ENCODE peak calls at places on chromosomes 7 and 10, in eight cellular contexts. C is HFFc6; I is OCI-LY7; K is NCI-H2227 treated with DMSO at 0.1 percent for 48 hours; G is stimulated activated CD4-positive, alpha-beta T cell treated with anti-CD3 and anti-CD28 coated beads, Interleukin-2, amount 100 ng/mL, for 48 hours; T is ELR; R is H9; B is SJSA1. J is an unnamed sample.

GRCh38 chr7:112400141-112400540 is 50.1 kb upstream of the IFRD1 start:
- DNase-seq in R (no peak), K (no peak), C (peak; percentile 64), G (no peak), B (no peak), T (peak; percentile 85), I (no peak), J (peak; percentile 87)

GRCh38 chr10:101066146-101066889 is 4.5 kb downstream of the KAZALD1 start:
- DNase-seq in G (peak; percentile 31), C (peak; percentile 67), K (peak; percentile 29), B (peak; percentile 84), I (peak; percentile 71), T (peak; percentile 82), R (peak; percentile 74), J (peak; percentile 93)

GRCh38 chr10:15122477-15123030 is 25.4 kb downstream of the RPP38 start:
- DNase-seq in C (no peak), T (no peak), B (no peak), R (no peak), I (no peak), K (no peak), G (no peak), J (no peak)

GRCh38 chr10:104035107-104035816 is 50.4 kb downstream of the COL17A1 start:
- DNase-seq in T (no peak), B (no peak), G (no peak), K (no peak), R (no peak), I (no peak), C (no peak), J (no peak)

GRCh38 chr10:99661370-99661749 is 2.1 kb downstream of the ENTPD7 start:
- DNase-seq in K (no peak), T (peak; percentile 98), I (no peak), C (peak; percentile 88), B (peak; percentile 47), G (no peak), R (no peak), J (peak; percentile 97)

GRCh38 chr7:155802291-155802690 is 10.0 kb downstream of the SHH start:
- DNase-seq in C (no peak), G (no peak), B (no peak), R (no peak), I (no peak), K (no peak), T (no peak), J (no peak)

GRCh38 chr10:127802532-127803055 is 65.6 kb downstream of the FOXI2 start:
- DNase-seq in R (no peak), T (no peak), K (no peak), G (no peak), C (no peak), I (no peak), B (no peak), J (peak; percentile 3)

GRCh38 chr10:99435986-99436633 is 5.7 kb upstream of the GOT1 start:
- DNase-seq in R (no peak), C (peak; percentile 61), G (no peak), T (peak; percentile 69), B (peak; percentile 47), K (peak; percentile 8), I (peak; percentile 61), J (peak; percentile 66)

GRCh38 chr7:128322040-128322643 is 21.6 kb downstream of the RBM28 start:
- DNase-seq in R (no peak), T (peak; percentile 53), B (peak; percentile 10), K (peak; percentile 42), G (no peak), C (peak; percentile 45), I (peak; percentile 41), J (peak; percentile 78)

GRCh38 chr7:156478486-156478885 is 162.1 kb upstream of the RNF32 start:
- DNase-seq in R (no peak), B (no peak), C (no peak), I (no peak), T (no peak), K (no peak), G (no peak), J (no peak)

GRCh38 chr7:155198901-155199845 is 98.5 kb upstream of the INSIG1 start:
- DNase-seq in G (peak; percentile 31), B (no peak), K (no peak), I (no peak), R (no peak), T (peak; percentile 86), C (peak; percentile 37), J (peak; percentile 62)

GRCh38 chr7:43479042-43479441 is 103.9 kb upstream of the STK17A start:
- DNase-seq in C (no peak), I (peak; percentile 16), G (no peak), B (no peak), K (no peak), R (no peak), T (peak; percentile 45), J (no peak)

GRCh38 chr7:17907014-17907413 is 33.3 kb downstream of the SNX13 start:
- DNase-seq in B (no peak), K (no peak), I (no peak), T (peak; percentile 47), C (peak; percentile 3), G (no peak), R (no peak), J (peak; percentile 18)

GRCh38 chr7:155166673-155167370 is 96.7 kb downstream of the HTR5A start:
- DNase-seq in K (no peak), G (no peak), T (peak; percentile 98), C (peak; percentile 88), B (peak; percentile 72), R (no peak), I (peak; percentile 30), J (peak; percentile 48)

GRCh38 chr7:118087121-118087520 is 96.8 kb upstream of the LSM8 start:
- DNase-seq in K (no peak), C (no peak), T (no peak), R (no peak), G (no peak), I (no peak), B (no peak), J (no peak)

GRCh38 chr10:58951087-58951486 is 225.4 kb upstream of the PHYHIPL start:
- DNase-seq in K (no peak), C (no peak), R (no peak), T (no peak), B (no peak), G (no peak), I (no peak), J (no peak)

GRCh38 chr7:25752967-25753791 is 398.8 kb upstream of the NFE2L3 start:
- DNase-seq in B (no peak), K (no peak), G (no peak), T (no peak), C (no peak), I (no peak), R (peak; percentile 51), J (no peak)

GRCh38 chr10:94018107-94018506 is 24.4 kb downstream of the PLCE1 start:
- DNase-seq in R (no peak), T (no peak), B (no peak), G (no peak), K (no peak), I (no peak), C (no peak), J (no peak)

GRCh38 chr10:128140425-128140824 is 14.2 kb upstream of the MKI67 start:
- DNase-seq in I (no peak), C (no peak), B (no peak), K (peak; percentile 27), G (no peak), T (no peak), R (no peak), J (no peak)

GRCh38 chr10:47058303-47058702 is 147.1 kb downstream of the PTPN20 start:
- DNase-seq in R (no peak), G (no peak), B (no peak), C (no peak), I (no peak), T (no peak), K (no peak), J (no peak)

GRCh38 chr7:106260136-106260561 is 24.6 kb downstream of the NAMPT start:
- DNase-seq in K (no peak), C (no peak), T (no peak), B (no peak), R (no peak), I (no peak), G (no peak), J (peak; percentile 32)

GRCh38 chr10:59234814-59235429 is 58.5 kb downstream of the PHYHIPL start:
- DNase-seq in B (peak; percentile 15), R (no peak), I (peak; percentile 16), T (peak; percentile 42), K (peak; percentile 20), G (peak; percentile 0), C (peak; percentile 36), J (peak; percentile 72)

GRCh38 chr7:27156508-27156898 is at the start of gene HOXA7:
- DNase-seq in C (peak; percentile 82), R (peak; percentile 80), K (peak; percentile 27), I (peak; percentile 48), B (no peak), T (peak; percentile 87), G (no peak), J (peak; percentile 91)

GRCh38 chr10:43781480-43782361 is 133.0 kb upstream of the ZNF32 start:
- DNase-seq in K (no peak), C (peak; percentile 3), R (no peak), B (no peak), G (peak; percentile 9), T (peak; percentile 23), I (no peak), J (no peak)

J was measured in GM23248.